ENCODE peak calls at places on chromosomes 11 and 22, in four cellular contexts. One of them, this sample, is unnamed. For H3K9me3, the result is how much of the 10 kb centered on the place peaks cover.

GRCh38 chr22:29339381-29340235 is 24.1 kb upstream of the RASL10A start:
- DNase-seq in left ventricle myocardium inferior: no peak
- DNase-seq in stomach: no peak
- DNase-seq in heart right ventricle: no peak
- DNase-seq in this sample: no peak

GRCh38 chr11:130420478-130421198 is 7.8 kb downstream of the ADAMTS8 start:
- DNase-seq in stomach: peak
- DNase-seq in left ventricle myocardium inferior: no peak
- DNase-seq in heart right ventricle: no peak
- DNase-seq in this sample: no peak

GRCh38 chr11:90234977-90235376 is 12.1 kb upstream of the CHORDC1 start:
- DNase-seq in left ventricle myocardium inferior: no peak
- DNase-seq in stomach: no peak
- DNase-seq in heart right ventricle: no peak
- DNase-seq in this sample: no peak

GRCh38 chr11:47775240-47775869 is 8.2 kb upstream of the FNBP4 start:
- DNase-seq in left ventricle myocardium inferior: no peak
- DNase-seq in stomach: no peak
- DNase-seq in heart right ventricle: no peak
- DNase-seq in this sample: no peak

GRCh38 chr22:33112606-33113005 is 54.4 kb upstream of the SYN3 start:
- DNase-seq in stomach: no peak
- DNase-seq in left ventricle myocardium inferior: no peak
- DNase-seq in heart right ventricle: no peak
- DNase-seq in this sample: no peak

GRCh38 chr11:44003736-44004451 is 43.9 kb upstream of the ACCSL start:
- DNase-seq in left ventricle myocardium inferior: no peak
- DNase-seq in stomach: peak
- DNase-seq in heart right ventricle: no peak
- DNase-seq in this sample: no peak

GRCh38 chr11:86510097-86510496 is 135.4 kb downstream of the CCDC81 start:
- DNase-seq in left ventricle myocardium inferior: no peak
- DNase-seq in stomach: no peak
- DNase-seq in heart right ventricle: no peak
- DNase-seq in this sample: no peak

GRCh38 chr22:44624689-44625420 is 77.1 kb upstream of the PRR5 start:
- DNase-seq in heart right ventricle: no peak
- DNase-seq in left ventricle myocardium inferior: no peak
- DNase-seq in stomach: no peak
- DNase-seq in this sample: no peak

GRCh38 chr11:26862801-26863200 is 131.1 kb upstream of the FIBIN start:
- DNase-seq in heart right ventricle: no peak
- DNase-seq in left ventricle myocardium inferior: no peak
- DNase-seq in stomach: no peak
- DNase-seq in this sample: no peak

GRCh38 chr11:67615455-67616430 is 9.0 kb downstream of the NDUFV1 start:
- DNase-seq in left ventricle myocardium inferior: no peak
- DNase-seq in heart right ventricle: no peak
- DNase-seq in stomach: peak
- DNase-seq in this sample: peak

GRCh38 chr11:119721129-119722120 is 7.6 kb downstream of the NECTIN1 start:
- DNase-seq in left ventricle myocardium inferior: peak
- DNase-seq in stomach: no peak
- DNase-seq in heart right ventricle: peak
- DNase-seq in this sample: peak

GRCh38 chr11:43818220-43818619 is 62.4 kb upstream of the ALKBH3 start:
- DNase-seq in heart right ventricle: no peak
- DNase-seq in left ventricle myocardium inferior: no peak
- DNase-seq in stomach: no peak
- DNase-seq in this sample: no peak

GRCh38 chr22:30221121-30221992 is 25.2 kb downstream of the LIF start:
- DNase-seq in left ventricle myocardium inferior: no peak
- DNase-seq in heart right ventricle: no peak
- DNase-seq in stomach: no peak
- DNase-seq in this sample: no peak

GRCh38 chr11:15852179-15852578 is 504.2 kb downstream of the SOX6 start:
- DNase-seq in stomach: peak
- DNase-seq in left ventricle myocardium inferior: no peak
- DNase-seq in heart right ventricle: no peak
- DNase-seq in this sample: peak

GRCh38 chr11:38524945-38525344 is 1926.9 kb upstream of the RAG2 start:
- DNase-seq in left ventricle myocardium inferior: no peak
- DNase-seq in stomach: no peak
- DNase-seq in heart right ventricle: no peak
- DNase-seq in this sample: no peak

GRCh38 chr11:60307507-60308195 is 19.4 kb upstream of the MS4A6E start:
- DNase-seq in left ventricle myocardium inferior: no peak
- DNase-seq in heart right ventricle: no peak
- DNase-seq in stomach: no peak
- DNase-seq in this sample: no peak

GRCh38 chr11:4185561-4185960 is 91.0 kb downstream of the RRM1 start:
- DNase-seq in left ventricle myocardium inferior: no peak
- DNase-seq in stomach: no peak
- DNase-seq in heart right ventricle: no peak
- DNase-seq in this sample: no peak

GRCh38 chr11:105937331-105937730 is 84.7 kb downstream of the MSANTD4 start:
- DNase-seq in left ventricle myocardium inferior: no peak
- DNase-seq in stomach: no peak
- DNase-seq in heart right ventricle: no peak
- DNase-seq in this sample: no peak

GRCh38 chr11:27642954-27643353 is 57.3 kb downstream of the BDNF start:
- DNase-seq in stomach: no peak
- DNase-seq in left ventricle myocardium inferior: no peak
- DNase-seq in heart right ventricle: no peak
- DNase-seq in this sample: no peak

GRCh38 chr11:57641426-57641825 is 8.3 kb downstream of the YPEL4 start:
- DNase-seq in left ventricle myocardium inferior: no peak
- DNase-seq in heart right ventricle: no peak
- DNase-seq in stomach: no peak
- DNase-seq in this sample: no peak
- TF ChIP-seq CTCF in left ventricle myocardium inferior: peak
- TF ChIP-seq CTCF in heart right ventricle: peak
- TF ChIP-seq CTCF in stomach: peak
- TF ChIP-seq CTCF in this sample: peak

DNA sequence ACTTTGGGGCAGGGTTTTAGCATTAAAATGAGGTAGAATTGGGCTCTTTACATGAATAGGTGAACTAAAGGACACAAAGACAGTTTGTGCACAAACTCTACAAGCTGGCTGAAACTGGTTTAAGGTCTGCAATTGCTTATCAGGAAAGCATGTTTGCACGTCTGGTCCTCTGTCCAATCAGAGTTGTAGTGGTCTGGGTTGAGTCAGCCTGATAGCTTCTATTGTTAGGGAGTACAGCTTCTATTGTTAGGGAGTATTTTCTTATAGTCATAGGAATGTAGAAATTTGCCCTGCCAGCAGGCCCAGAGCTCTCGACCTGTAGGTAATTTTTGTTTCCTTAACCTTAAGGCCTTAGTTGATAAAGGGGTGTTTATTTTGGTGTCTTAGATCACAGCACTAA is 1422.4 kb downstream of the LRRC4C start:
- DNase-seq in stomach: peak
- DNase-seq in left ventricle myocardium inferior: no peak
- DNase-seq in heart right ventricle: no peak
- DNase-seq in this sample: no peak
- H3K4me3 ChIP-seq in stomach: no peak
- H3K4me3 ChIP-seq in left ventricle myocardium inferior: no peak
- H3K4me3 ChIP-seq in heart right ventricle: no peak
- H3K4me3 ChIP-seq in this sample: no peak

DNA sequence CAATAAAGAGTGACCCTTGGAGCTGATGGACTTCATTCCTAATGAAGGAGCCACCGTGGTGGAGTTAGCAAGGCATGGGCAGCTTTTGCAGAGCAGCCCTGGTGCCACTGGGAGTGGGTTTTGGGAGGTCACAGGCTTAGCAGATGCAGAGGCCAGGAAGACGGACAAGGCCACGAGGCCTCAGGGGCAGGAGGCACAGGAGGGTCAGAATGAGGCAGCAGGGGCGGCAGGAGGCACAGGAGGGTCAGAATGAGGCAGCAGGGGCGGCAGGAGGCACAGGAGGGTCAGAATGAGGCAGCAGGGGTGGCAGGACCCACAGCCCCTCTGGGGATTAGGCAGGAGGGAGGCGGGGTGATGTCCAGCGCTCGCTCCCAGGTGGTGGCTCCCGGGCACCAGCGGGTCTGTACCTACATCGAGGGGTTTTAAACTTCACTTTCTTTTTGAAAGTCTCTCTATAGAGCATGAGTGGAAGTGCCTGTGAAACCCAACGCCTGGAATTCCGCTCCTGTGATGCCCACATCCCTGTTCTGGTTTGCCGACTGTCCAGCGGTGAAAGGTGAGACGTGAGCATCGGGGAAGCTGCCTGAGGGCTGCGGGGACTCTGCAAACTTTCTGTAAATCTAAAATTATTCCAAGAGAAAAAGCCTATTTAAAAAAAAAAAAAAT is 521.6 kb downstream of the BRD1 start:
- DNase-seq in stomach: peak
- DNase-seq in heart right ventricle: no peak
- DNase-seq in left ventricle myocardium inferior: no peak
- DNase-seq in this sample: no peak
- H3K9me3 ChIP-seq in stomach: under half
- H3K9me3 ChIP-seq in heart right ventricle: under half
- H3K9me3 ChIP-seq in left ventricle myocardium inferior: under half
- H3K9me3 ChIP-seq in this sample: under half

GRCh38 chr22:19756288-19757128 is 4.1 kb upstream of the TBX1 start:
- DNase-seq in stomach: peak
- DNase-seq in heart right ventricle: peak
- DNase-seq in left ventricle myocardium inferior: no peak
- DNase-seq in this sample: peak
- TF ChIP-seq CTCF in stomach: peak
- TF ChIP-seq CTCF in heart right ventricle: peak
- TF ChIP-seq CTCF in left ventricle myocardium inferior: peak
- TF ChIP-seq CTCF in this sample: peak

GRCh38 chr11:1921576-1922141 is 2.2 kb downstream of the TNNT3 start:
- DNase-seq in stomach: no peak
- DNase-seq in heart right ventricle: peak
- DNase-seq in left ventricle myocardium inferior: no peak
- DNase-seq in this sample: no peak
- H3K4me3 ChIP-seq in stomach: no peak
- H3K4me3 ChIP-seq in heart right ventricle: peak
- H3K4me3 ChIP-seq in left ventricle myocardium inferior: peak
- H3K4me3 ChIP-seq in this sample: no peak

GRCh38 chr22:47570851-47571250 is 808.4 kb downstream of the TBC1D22A start:
- DNase-seq in stomach: no peak
- DNase-seq in left ventricle myocardium inferior: no peak
- DNase-seq in heart right ventricle: no peak
- DNase-seq in this sample: no peak

GRCh38 chr22:47571616-47572015 is 809.2 kb downstream of the TBC1D22A start:
- DNase-seq in heart right ventricle: no peak
- DNase-seq in left ventricle myocardium inferior: no peak
- DNase-seq in stomach: no peak
- DNase-seq in this sample: no peak

GRCh38 chr22:47572443-47572842 is 810.0 kb downstream of the TBC1D22A start:
- DNase-seq in left ventricle myocardium inferior: no peak
- DNase-seq in heart right ventricle: no peak
- DNase-seq in stomach: no peak
- DNase-seq in this sample: no peak

GRCh38 chr22:47574551-47574950 is 812.1 kb downstream of the TBC1D22A start:
- DNase-seq in stomach: no peak
- DNase-seq in left ventricle myocardium inferior: no peak
- DNase-seq in heart right ventricle: no peak
- DNase-seq in this sample: no peak

DNA sequence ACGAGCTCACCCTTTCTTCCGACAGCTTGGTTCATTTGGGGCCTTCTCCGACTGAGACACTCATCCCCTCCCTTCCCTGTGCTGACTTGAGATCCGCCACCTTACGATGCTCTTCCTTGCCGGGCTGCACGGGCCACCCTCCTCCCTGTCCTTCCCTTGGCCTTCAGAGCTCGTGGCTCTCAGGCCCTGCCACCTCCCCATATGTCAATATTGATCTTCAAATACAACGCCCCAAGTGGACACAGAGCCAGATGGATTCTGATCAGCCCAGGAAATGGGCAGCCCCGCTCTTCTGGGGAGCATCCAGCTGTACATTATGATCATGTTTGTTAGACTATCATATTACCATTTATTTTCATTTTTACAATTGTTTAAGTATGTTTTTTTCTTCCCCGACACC is 812.8 kb downstream of the TBC1D22A start:
- DNase-seq in stomach: peak
- DNase-seq in heart right ventricle: no peak
- DNase-seq in left ventricle myocardium inferior: no peak
- DNase-seq in this sample: no peak
- H3K9me3 ChIP-seq in stomach: under half
- H3K9me3 ChIP-seq in heart right ventricle: under half
- H3K9me3 ChIP-seq in left ventricle myocardium inferior: under half
- H3K9me3 ChIP-seq in this sample: under half

GRCh38 chr11:73306069-73306468 is 2.0 kb upstream of the ARHGEF17 start:
- DNase-seq in left ventricle myocardium inferior: no peak
- DNase-seq in stomach: no peak
- DNase-seq in heart right ventricle: no peak
- DNase-seq in this sample: no peak
- TF ChIP-seq CTCF in left ventricle myocardium inferior: no peak
- TF ChIP-seq CTCF in stomach: no peak
- TF ChIP-seq CTCF in heart right ventricle: no peak
- TF ChIP-seq CTCF in this sample: peak

GRCh38 chr11:122101625-122102291 is 14.3 kb downstream of the BLID start:
- DNase-seq in left ventricle myocardium inferior: peak
- DNase-seq in stomach: no peak
- DNase-seq in heart right ventricle: peak
- DNase-seq in this sample: peak

GRCh38 chr11:122097419-122098001 is 18.5 kb downstream of the BLID start:
- DNase-seq in left ventricle myocardium inferior: no peak
- DNase-seq in stomach: no peak
- DNase-seq in heart right ventricle: no peak
- DNase-seq in this sample: peak

GRCh38 chr11:122098223-122098980 is 17.6 kb downstream of the BLID start:
- DNase-seq in heart right ventricle: no peak
- DNase-seq in left ventricle myocardium inferior: no peak
- DNase-seq in stomach: no peak
- DNase-seq in this sample: no peak

GRCh38 chr11:122100222-122101080 is 15.6 kb downstream of the BLID start:
- DNase-seq in stomach: no peak
- DNase-seq in left ventricle myocardium inferior: peak
- DNase-seq in heart right ventricle: peak
- DNase-seq in this sample: peak

GRCh38 chr11:122099345-122100045 is 16.5 kb downstream of the BLID start:
- DNase-seq in left ventricle myocardium inferior: no peak
- DNase-seq in stomach: no peak
- DNase-seq in heart right ventricle: no peak
- DNase-seq in this sample: no peak
- H3K4me3 ChIP-seq in left ventricle myocardium inferior: peak
- H3K4me3 ChIP-seq in stomach: peak
- H3K4me3 ChIP-seq in heart right ventricle: peak
- H3K4me3 ChIP-seq in this sample: peak

GRCh38 chr22:48182036-48182435 is 1419.6 kb downstream of the TBC1D22A start:
- DNase-seq in left ventricle myocardium inferior: no peak
- DNase-seq in stomach: no peak
- DNase-seq in heart right ventricle: no peak
- DNase-seq in this sample: no peak

GRCh38 chr22:48179571-48180546 is 1417.4 kb downstream of the TBC1D22A start:
- DNase-seq in heart right ventricle: no peak
- DNase-seq in stomach: no peak
- DNase-seq in left ventricle myocardium inferior: no peak
- DNase-seq in this sample: no peak

GRCh38 chr22:48178536-48178935 is 1416.1 kb downstream of the TBC1D22A start:
- DNase-seq in left ventricle myocardium inferior: no peak
- DNase-seq in heart right ventricle: no peak
- DNase-seq in stomach: no peak
- DNase-seq in this sample: no peak

GRCh38 chr22:48181168-48181955 is 1418.9 kb downstream of the TBC1D22A start:
- DNase-seq in stomach: no peak
- DNase-seq in heart right ventricle: no peak
- DNase-seq in left ventricle myocardium inferior: no peak
- DNase-seq in this sample: no peak

GRCh38 chr22:48180631-48181030 is 1418.2 kb downstream of the TBC1D22A start:
- DNase-seq in stomach: no peak
- DNase-seq in heart right ventricle: no peak
- DNase-seq in left ventricle myocardium inferior: no peak
- DNase-seq in this sample: no peak
- H3K9me3 ChIP-seq in stomach: under half
- H3K9me3 ChIP-seq in heart right ventricle: under half
- H3K9me3 ChIP-seq in left ventricle myocardium inferior: under half
- H3K9me3 ChIP-seq in this sample: under half